ENCODE peak calls at places on chromosomes 3 and 15, in four cellular contexts. L is stimulated activated naive CD8-positive, alpha-beta T cell treated with anti-CD3 and anti-CD28 coated beads, Interleukin-15, Interleukin-2, amounts not matched to agents 100 U/mL and 50 U/mL, for 24 hours; A is NCI-H1930; O is NCI-H345. Z is an unnamed sample.

GRCh38 chr15:46265664-46266063 is 630.8 kb downstream of the SQOR start:
- DNase-seq in L (no peak), A (no peak), O (no peak), Z (no peak)

GRCh38 chr3:145843561-145843960 is 317.4 kb downstream of the PLOD2 start:
- DNase-seq in L (no peak), A (no peak), O (no peak), Z (no peak)

GRCh38 chr3:183560607-183561006 is 5.1 kb upstream of the KLHL6 start:
- DNase-seq in L (no peak), A (no peak), O (peak; percentile 15), Z (no peak)

GRCh38 chr15:34790121-34790520 is 5.2 kb downstream of the ACTC1 start:
- DNase-seq in L (no peak), A (no peak), O (no peak), Z (no peak)

GRCh38 chr3:40237892-40238571 is 71.5 kb upstream of the EIF1B start:
- DNase-seq in L (no peak), A (no peak), O (no peak), Z (no peak)

GRCh38 chr3:67384790-67385397 is 269.5 kb downstream of the SUCLG2 start:
- DNase-seq in L (peak; percentile 40), A (no peak), O (no peak), Z (no peak)

GRCh38 chr15:88401972-88402656 is 65.1 kb downstream of the MRPL46 start:
- DNase-seq in L (peak; percentile 28), A (no peak), O (no peak), Z (no peak)

GRCh38 chr3:124422805-124423204 is 307.4 kb upstream of the UMPS start:
- DNase-seq in L (no peak), A (no peak), O (no peak), Z (no peak)

GRCh38 chr3:172476339-172476738 is 28.1 kb upstream of the GHSR start:
- DNase-seq in L (no peak), A (no peak), O (no peak), Z (no peak)

GRCh38 chr3:178777718-178778411 is 241.6 kb downstream of the KCNMB2 start:
- DNase-seq in L (no peak), A (no peak), O (peak; percentile 11), Z (no peak)

GRCh38 chr3:140093742-140094141 is 158.8 kb downstream of the CLSTN2 start:
- DNase-seq in L (no peak), A (no peak), O (no peak), Z (peak; percentile 78)

GRCh38 chr3:174859756-174860155 is 622 bp downstream of the NAALADL2 start:
- DNase-seq in L (no peak), A (no peak), O (peak; percentile 22), Z (no peak)

GRCh38 chr3:109195812-109196211 is 59.3 kb downstream of the C3orf85 start:
- DNase-seq in L (no peak), A (no peak), O (no peak), Z (no peak)

GRCh38 chr3:139259398-139259797 is 84.4 kb upstream of the MRPS22 start:
- DNase-seq in L (no peak), A (no peak), O (no peak), Z (no peak)

GRCh38 chr3:149247929-149248691 is 26.5 kb upstream of the CP start:
- DNase-seq in L (peak; percentile 55), A (no peak), O (no peak), Z (no peak)

GRCh38 chr3:51354766-51355615 is 30.1 kb upstream of the MANF start:
- DNase-seq in L (no peak), A (no peak), O (no peak), Z (no peak)

GRCh38 chr3:33360136-33360825 is 79.9 kb downstream of the UBP1 start:
- DNase-seq in L (no peak), A (no peak), O (no peak), Z (no peak)

GRCh38 chr15:78398076-78398825 is 39.8 kb upstream of the IREB2 start:
- DNase-seq in L (no peak), A (no peak), O (no peak), Z (no peak)

GRCh38 chr15:36208868-36209582 is 370.4 kb upstream of the CDIN1 start:
- DNase-seq in L (no peak), A (no peak), O (no peak), Z (no peak)

GRCh38 chr15:31031471-31032064 is 40.1 kb upstream of the MTMR10 start:
- DNase-seq in L (no peak), A (no peak), O (no peak), Z (no peak)

GRCh38 chr3:194711913-194712312 is 26.2 kb downstream of the FAM43A start:
- DNase-seq in L (no peak), A (no peak), O (no peak), Z (no peak)

GRCh38 chr3:8984512-8984911 is 21.2 kb upstream of the RAD18 start:
- DNase-seq in L (no peak), A (no peak), O (no peak), Z (no peak)

GRCh38 chr3:100578646-100579045 is 30.8 kb upstream of the ADGRG7 start:
- DNase-seq in L (no peak), A (no peak), O (no peak), Z (no peak)

GRCh38 chr3:129988429-129988828 is 13.9 kb downstream of the TRH start:
- DNase-seq in L (no peak), A (no peak), O (no peak), Z (no peak)

GRCh38 chr15:101534376-101534970 is 45.0 kb upstream of the PCSK6 start:
- DNase-seq in L (no peak), A (no peak), O (no peak), Z (no peak)

GRCh38 chr15:42021593-42021992 is 751 bp upstream of the PLA2G4E start:
- DNase-seq in L (no peak), A (no peak), O (no peak), Z (no peak)

GRCh38 chr15:98896802-98897732 is 110.5 kb downstream of the PGPEP1L start:
- DNase-seq in L (no peak), A (no peak), O (peak; percentile 78), Z (no peak)

GRCh38 chr15:91263632-91264477 is 163.8 kb downstream of the SV2B start:
- DNase-seq in L (no peak), A (no peak), O (no peak), Z (no peak)

GRCh38 chr3:133896002-133896761 is 500 bp upstream of the RAB6B start:
- DNase-seq in L (no peak), A (no peak), O (no peak), Z (no peak)

GRCh38 chr15:93238641-93239040 is 149.6 kb upstream of the RGMA start:
- DNase-seq in L (no peak), A (no peak), O (no peak), Z (no peak)

GRCh38 chr3:170502297-170502696 is 83.6 kb downstream of the SLC7A14 start:
- DNase-seq in L (no peak), A (no peak), O (no peak), Z (no peak)

GRCh38 chr3:43001094-43001553 is 22.0 kb downstream of the GASK1A start:
- DNase-seq in L (no peak), A (no peak), O (no peak), Z (no peak)

GRCh38 chr15:26242565-26242964 is 379.4 kb upstream of the ATP10A start:
- DNase-seq in L (no peak), A (no peak), O (no peak), Z (no peak)